ENCODE peak calls at places on chromosomes 6 and 20, in four cellular contexts. Q is Caco-2, I is prostate gland, W is tibial artery. U is an unnamed sample.

GRCh38 chr6:31829633-31830492 is 2.3 kb downstream of the HSPA1B start:
- DNase-seq in I (no peak), Q (no peak), W (no peak), U (no peak)

GRCh38 chr6:146943673-146944072 is 260.5 kb upstream of the STXBP5 start:
- DNase-seq in Q (no peak), I (no peak), W (no peak), U (no peak)

GRCh38 chr6:70884074-70884983 is 72.5 kb downstream of the B3GAT2 start:
- DNase-seq in W (no peak), I (peak), Q (peak), U (no peak)

GRCh38 chr6:14706378-14706929 is 539.4 kb upstream of the JARID2 start:
- DNase-seq in Q (no peak), I (no peak), W (peak), U (no peak)

GRCh38 chr6:110357298-110357695 is 852 bp downstream of the METTL24 start:
- DNase-seq in W (no peak), I (no peak), Q (no peak), U (no peak)

GRCh38 chr20:17179840-17180239 is 47.0 kb upstream of the PCSK2 start:
- DNase-seq in W (no peak), Q (peak), I (no peak), U (no peak)

GRCh38 chr6:159915397-159915796 is 24.6 kb downstream of the MAS1 start:
- DNase-seq in Q (no peak), W (no peak), I (peak), U (no peak)

GRCh38 chr6:45538636-45539035 is 160.9 kb upstream of the SUPT3H start:
- DNase-seq in I (no peak), Q (no peak), W (peak), U (no peak)

GRCh38 chr20:18984238-18985200 is 170.9 kb downstream of the SCP2D1 start:
- DNase-seq in Q (no peak), I (no peak), W (no peak), U (no peak)

GRCh38 chr6:170247178-170247701 is 43.6 kb downstream of the DLL1 start:
- DNase-seq in I (peak), Q (no peak), W (no peak), U (no peak)

GRCh38 chr6:158514176-158514575 is 45.7 kb upstream of the TMEM181 start:
- DNase-seq in Q (no peak), W (no peak), I (no peak), U (no peak)

GRCh38 chr6:38078671-38079070 is 259.1 kb downstream of the ZFAND3 start:
- DNase-seq in I (no peak), W (no peak), Q (no peak), U (no peak)

GRCh38 chr20:36542019-36542488 is 735 bp downstream of the MYL9 start:
- DNase-seq in I (no peak), W (peak), Q (peak), U (peak)

GRCh38 chr6:145209312-145209711 is 526.0 kb downstream of the EPM2A start:
- DNase-seq in W (no peak), Q (no peak), I (no peak), U (no peak)

DNA sequence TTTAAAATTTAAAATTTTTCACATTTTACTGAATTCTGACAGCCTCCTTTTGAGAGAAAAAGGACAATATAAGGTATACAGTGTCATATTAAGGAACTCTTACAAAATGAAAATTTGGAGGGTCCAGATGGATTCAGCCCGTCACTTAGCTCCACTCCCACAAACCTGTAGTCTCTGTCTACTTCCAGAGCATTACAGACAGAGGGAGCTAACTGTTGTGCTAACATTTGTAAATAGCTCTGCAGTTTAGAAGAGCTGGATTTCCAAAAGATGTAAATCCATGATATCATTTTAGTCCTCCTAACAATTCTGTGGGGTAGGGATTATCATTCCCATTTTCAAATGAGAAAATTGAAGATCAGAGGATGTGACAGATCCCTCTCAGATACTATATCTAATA is 16.1 kb upstream of the SERINC3 start:
- DNase-seq in W (no peak), I (no peak), Q (no peak), U (no peak)
- TF ChIP-seq CTCF in W (no peak), I (peak), Q (no peak), U (peak)

GRCh38 chr20:57335392-57335791 is 5.8 kb downstream of the SPO11 start:
- DNase-seq in W (no peak), I (no peak), Q (no peak), U (no peak)

GRCh38 chr20:57330998-57331397 is 1.4 kb downstream of the SPO11 start:
- DNase-seq in Q (no peak), I (no peak), W (no peak), U (no peak)

GRCh38 chr20:57329608-57330221 is at the start of gene SPO11:
- DNase-seq in I (no peak), W (no peak), Q (peak), U (no peak)

GRCh38 chr20:57327820-57328219 is 1.8 kb upstream of the SPO11 start:
- DNase-seq in I (no peak), Q (no peak), W (no peak), U (no peak)

GRCh38 chr20:57332105-57333089 is 2.8 kb downstream of the SPO11 start:
- DNase-seq in Q (no peak), W (no peak), I (no peak), U (no peak)
- TF ChIP-seq CTCF in Q (peak), W (no peak), I (peak), U (peak)

GRCh38 chr20:49819702-49820101 is 7.1 kb downstream of the SLC9A8 start:
- DNase-seq in I (no peak), Q (no peak), W (no peak), U (no peak)

GRCh38 chr20:49823152-49823847 is 10.7 kb downstream of the SLC9A8 start:
- DNase-seq in I (no peak), W (no peak), Q (no peak), U (no peak)

GRCh38 chr20:49824206-49824605 is 11.6 kb downstream of the SLC9A8 start:
- DNase-seq in W (no peak), I (no peak), Q (no peak), U (no peak)

GRCh38 chr20:49821381-49821780 is 8.8 kb downstream of the SLC9A8 start:
- DNase-seq in I (no peak), Q (no peak), W (no peak), U (no peak)

DNA sequence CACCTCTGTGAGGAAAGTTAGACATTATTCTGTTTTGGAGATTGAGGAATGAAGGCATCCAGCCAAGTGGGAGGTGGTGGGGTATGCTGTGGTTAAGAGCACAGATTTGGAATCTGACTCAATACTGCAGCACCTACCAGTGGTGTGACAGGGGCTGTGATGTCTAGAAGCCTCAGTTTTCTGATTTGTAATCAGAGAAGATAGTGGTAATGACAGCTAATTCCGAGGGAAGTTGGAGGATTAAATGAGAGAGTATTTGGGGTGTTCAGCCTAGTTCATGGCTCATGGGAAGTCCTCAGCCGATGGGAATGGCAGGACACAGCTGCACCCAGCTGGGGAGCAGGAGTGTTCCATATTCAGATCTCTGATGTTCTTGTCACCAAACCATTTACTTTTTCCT is 9.2 kb downstream of the SLC9A8 start:
- DNase-seq in I (no peak), W (no peak), Q (no peak), U (no peak)
- TF ChIP-seq CTCF in I (no peak), W (peak), Q (no peak), U (peak)

GRCh38 chr6:55047433-55048044 is 126.8 kb upstream of the HCRTR2 start:
- DNase-seq in W (no peak), Q (no peak), I (no peak), U (no peak)
- TF ChIP-seq CTCF in W (no peak), Q (no peak), I (no peak), U (no peak)

DNA sequence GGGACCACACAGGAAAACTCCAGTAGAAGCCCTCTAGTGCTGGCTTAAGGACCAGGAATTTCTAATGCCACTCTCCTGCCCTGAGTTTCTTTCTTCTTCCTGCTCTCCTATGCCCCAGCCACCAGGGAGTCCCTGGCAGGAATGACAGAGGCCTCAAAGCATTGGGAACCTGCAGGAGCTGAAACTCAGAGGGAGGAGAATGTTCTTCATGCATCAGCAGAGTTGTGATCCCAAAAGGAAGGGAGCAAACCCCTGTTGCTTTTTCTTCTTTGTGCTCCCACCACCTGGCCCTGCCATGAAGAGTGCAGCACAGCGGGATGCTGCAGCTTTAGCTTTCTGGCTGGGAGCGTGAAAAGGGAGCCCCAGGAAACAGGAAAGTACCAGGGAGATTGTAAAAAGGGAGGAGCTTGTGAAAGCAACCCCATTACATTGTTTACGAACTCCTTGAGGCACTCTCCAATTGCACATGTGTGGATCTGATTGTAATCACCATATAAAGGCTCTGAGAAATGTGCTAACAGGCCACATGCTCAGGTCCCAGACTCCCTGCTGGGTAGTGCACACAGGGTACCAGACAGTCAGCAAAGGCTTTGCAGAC is 34.7 kb upstream of the FKBP1A start:
- DNase-seq in Q (no peak), I (no peak), W (no peak), U (no peak)
- TF ChIP-seq CTCF in Q (no peak), I (no peak), W (no peak), U (peak)

GRCh38 chr20:45934046-45934586 is 367 bp upstream of the PCIF1 start:
- DNase-seq in W (peak), I (peak), Q (peak), U (no peak)

GRCh38 chr20:45937765-45938164 is 3.3 kb downstream of the PCIF1 start:
- DNase-seq in I (no peak), Q (no peak), W (no peak), U (no peak)

GRCh38 chr20:45935416-45936046 is 1.0 kb downstream of the PCIF1 start:
- DNase-seq in Q (no peak), I (no peak), W (no peak), U (no peak)

GRCh38 chr20:45934587-45935415 is at the start of gene PCIF1:
- DNase-seq in W (peak), I (peak), Q (peak), U (no peak)

DNA sequence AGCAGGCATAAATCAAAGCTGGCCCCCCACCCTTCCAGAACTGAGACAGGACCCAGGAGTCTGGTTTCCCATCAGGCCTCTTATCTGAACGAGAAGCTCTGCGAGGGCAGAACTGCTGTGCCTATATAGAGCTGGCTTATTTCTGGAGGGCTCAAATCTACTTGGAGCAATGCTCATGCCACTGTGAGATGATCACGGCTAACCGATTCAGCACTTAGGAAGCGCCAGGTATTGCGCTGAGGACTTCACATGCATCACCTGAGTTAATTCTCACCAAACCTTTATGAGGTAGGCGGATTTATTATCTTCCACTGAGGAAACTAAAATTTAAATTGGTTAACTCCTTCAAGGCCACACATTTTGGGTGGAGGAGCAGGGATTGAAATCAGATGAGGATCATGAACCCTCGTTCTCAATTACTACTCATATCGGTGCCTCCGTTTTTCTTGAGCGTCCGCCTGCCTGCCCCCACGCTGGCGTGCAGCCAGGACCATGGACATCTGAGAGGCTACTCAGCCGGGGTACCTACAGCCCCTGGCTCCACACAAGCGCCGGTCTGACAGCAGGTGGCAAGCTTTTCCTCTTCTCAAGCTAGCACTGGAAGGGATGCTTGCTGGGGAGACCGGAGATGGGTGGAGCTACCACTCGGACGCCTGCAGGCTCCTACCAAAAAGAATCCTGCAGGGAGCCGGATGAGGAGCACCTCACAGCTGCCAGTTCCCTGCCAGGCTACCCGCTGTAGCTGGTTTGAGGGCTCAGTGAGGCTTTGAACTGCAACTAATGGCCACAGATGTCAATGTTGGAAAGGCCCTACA is 1.0 kb upstream of the PCIF1 start:
- DNase-seq in Q (peak), I (peak), W (peak), U (no peak)
- TF ChIP-seq CTCF in Q (peak), I (peak), W (peak), U (peak)

GRCh38 chr6:39812853-39813533 is 20.8 kb downstream of the DAAM2 start:
- DNase-seq in W (no peak), Q (no peak), I (no peak), U (no peak)
- TF ChIP-seq CTCF in W (no peak), Q (no peak), I (no peak), U (peak)

DNA sequence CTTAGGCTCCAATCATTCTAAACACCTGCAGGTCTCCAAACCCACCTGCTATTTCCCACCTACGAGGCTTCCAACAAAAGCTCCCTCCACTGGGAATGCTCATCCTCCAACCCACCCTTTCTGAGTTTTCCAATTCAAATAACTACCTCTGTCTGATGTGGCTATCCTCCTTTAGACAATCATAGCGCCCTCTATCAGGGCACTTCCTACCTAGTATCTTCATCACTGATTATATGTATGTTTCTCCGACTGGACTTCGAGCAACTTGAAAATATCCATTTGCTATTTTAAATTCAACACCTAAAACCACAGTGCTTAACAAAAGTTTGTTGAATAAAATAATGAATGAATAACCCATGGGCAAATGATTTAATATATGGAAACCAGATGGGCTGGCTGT is 41.3 kb downstream of the MTFR2 start:
- DNase-seq in Q (no peak), W (no peak), I (no peak), U (no peak)
- TF ChIP-seq CTCF in Q (no peak), W (no peak), I (no peak), U (no peak)

GRCh38 chr20:63224272-63225081 is 8.5 kb upstream of the YTHDF1 start:
- DNase-seq in W (no peak), I (peak), Q (no peak), U (no peak)
- TF ChIP-seq CTCF in W (no peak), I (no peak), Q (no peak), U (peak)

GRCh38 chr6:11192167-11192566 is 40.3 kb downstream of the NEDD9 start:
- DNase-seq in Q (no peak), I (no peak), W (no peak), U (no peak)

GRCh38 chr6:11197175-11197535 is 35.3 kb downstream of the NEDD9 start:
- DNase-seq in Q (no peak), I (no peak), W (no peak), U (no peak)

GRCh38 chr6:11196511-11197174 is 35.8 kb downstream of the NEDD9 start:
- DNase-seq in I (no peak), Q (no peak), W (no peak), U (no peak)

GRCh38 chr6:11193434-11193833 is 39.0 kb downstream of the NEDD9 start:
- DNase-seq in Q (no peak), W (no peak), I (no peak), U (no peak)

GRCh38 chr6:11194399-11195274 is 37.8 kb downstream of the NEDD9 start:
- DNase-seq in I (no peak), Q (no peak), W (no peak), U (no peak)
- TF ChIP-seq CTCF in I (no peak), Q (no peak), W (no peak), U (peak)